ENCODE peak calls at places on chromosome 22, in ten cellular contexts. T is stimulated activated CD8-positive, alpha-beta memory T cell treated with anti-CD3 and anti-CD28 coated beads, Interleukin-2, amount 100 ng/mL, for 1 hour; K is fibroblast of the aortic adventitia; D is fibroblast of lung; O is left colon; Y is iris pigment epithelial cell; C is colonic mucosa; H is iPS-NIHi11; L is fibroblast of mammary gland; B is nucleus accumbens. I is an unnamed sample.

GRCh38 chr22:30717331-30717921 is 22.8 kb downstream of the OSBP2 start:
- DNase-seq in T (no peak), K (peak), D (peak), O (no peak), Y (peak), C (no peak), H (no peak), L (peak), B (no peak), I (no peak)

GRCh38 chr22:42768385-42769035 is 47.8 kb upstream of the A4GALT start:
- DNase-seq in T (no peak), K (no peak), D (no peak), O (no peak), Y (no peak), C (no peak), H (peak), L (no peak), B (no peak), I (no peak)

GRCh38 chr22:44920183-44920582 is 89.6 kb downstream of the PHF21B start:
- DNase-seq in T (no peak), K (no peak), D (no peak), O (no peak), Y (no peak), C (no peak), H (no peak), L (no peak), B (no peak), I (no peak)

GRCh38 chr22:19148417-19149046 is 1.6 kb downstream of the GSC2 start:
- DNase-seq in T (no peak), K (no peak), D (no peak), O (no peak), Y (no peak), C (no peak), H (no peak), L (no peak), B (no peak), I (no peak)

GRCh38 chr22:28628766-28629165 is 50.9 kb downstream of the TTC28 start:
- DNase-seq in T (no peak), K (no peak), D (no peak), O (no peak), Y (no peak), C (no peak), H (no peak), L (no peak), B (no peak), I (no peak)

GRCh38 chr22:23382796-23383195 is 197.3 kb downstream of the IGLL1 start:
- DNase-seq in T (no peak), K (no peak), D (no peak), O (no peak), Y (no peak), C (no peak), H (no peak), L (no peak), B (no peak), I (no peak)

GRCh38 chr22:46726066-46726985 is 11.7 kb downstream of the CERK start:
- DNase-seq in T (no peak), K (no peak), D (no peak), O (no peak), Y (peak), C (no peak), H (no peak), L (peak), B (no peak), I (no peak)

GRCh38 chr22:37409557-37409956 is 17.7 kb downstream of the ELFN2 start:
- DNase-seq in T (no peak), K (no peak), D (no peak), O (no peak), Y (no peak), C (no peak), H (no peak), L (no peak), B (no peak), I (no peak)

GRCh38 chr22:49203091-49203862 is 624.4 kb downstream of the BRD1 start:
- DNase-seq in T (no peak), K (no peak), D (no peak), O (no peak), Y (no peak), C (no peak), H (peak), L (no peak), B (no peak), I (no peak)

GRCh38 chr22:44697423-44698179 is 4.4 kb upstream of the PRR5 start:
- DNase-seq in T (peak), K (peak), D (peak), O (peak), Y (peak), C (peak), H (peak), L (peak), B (no peak), I (peak)

GRCh38 chr22:39207141-39208012 is 37.4 kb downstream of the PDGFB start:
- DNase-seq in T (no peak), K (no peak), D (peak), O (peak), Y (peak), C (no peak), H (no peak), L (no peak), B (no peak), I (no peak)

GRCh38 chr22:50529416-50530279 is at the start of gene TYMP:
- DNase-seq in T (no peak), K (peak), D (no peak), O (peak), Y (peak), C (peak), H (no peak), L (no peak), B (no peak), I (peak)

GRCh38 chr22:22342697-22343602 is 98.4 kb downstream of the VPREB1 start:
- DNase-seq in T (peak), K (peak), D (peak), O (peak), Y (peak), C (peak), H (peak), L (peak), B (no peak), I (peak)

GRCh38 chr22:27972732-27973698 is 54.0 kb upstream of the PITPNB start:
- DNase-seq in T (no peak), K (peak), D (no peak), O (no peak), Y (peak), C (peak), H (no peak), L (no peak), B (no peak), I (no peak)

GRCh38 chr22:44449061-44449682 is 48.9 kb downstream of the RTL6 start:
- DNase-seq in T (no peak), K (peak), D (peak), O (no peak), Y (peak), C (no peak), H (no peak), L (peak), B (no peak), I (no peak)

GRCh38 chr22:39446239-39446721 is 10.5 kb upstream of the MGAT3 start:
- DNase-seq in T (no peak), K (no peak), D (no peak), O (peak), Y (no peak), C (peak), H (peak), L (no peak), B (no peak), I (no peak)

GRCh38 chr22:43191831-43192230 is 4.9 kb upstream of the TTLL12 start:
- DNase-seq in T (no peak), K (no peak), D (no peak), O (no peak), Y (no peak), C (no peak), H (no peak), L (no peak), B (no peak), I (no peak)

GRCh38 chr22:39960791-39961746 is 872 bp downstream of the TMA7B start:
- DNase-seq in T (peak), K (peak), D (peak), O (no peak), Y (peak), C (no peak), H (no peak), L (peak), B (no peak), I (peak)

GRCh38 chr22:49771266-49772065 is 56.2 kb downstream of the BRD1 start:
- DNase-seq in T (no peak), K (no peak), D (no peak), O (no peak), Y (no peak), C (no peak), H (no peak), L (no peak), B (no peak), I (no peak)

GRCh38 chr22:37180531-37181231 is 7.4 kb downstream of the C1QTNF6 start:
- DNase-seq in T (no peak), K (no peak), D (no peak), O (no peak), Y (no peak), C (no peak), H (peak), L (no peak), B (no peak), I (no peak)

GRCh38 chr22:20141186-20142077 is 9.4 kb downstream of the CCDC188 start:
- DNase-seq in T (no peak), K (peak), D (no peak), O (no peak), Y (peak), C (no peak), H (no peak), L (peak), B (no peak), I (no peak)

GRCh38 chr22:19597399-19597735 is 73.2 kb upstream of the CLDN5 start:
- DNase-seq in T (no peak), K (no peak), D (no peak), O (no peak), Y (peak), C (no peak), H (no peak), L (no peak), B (no peak), I (no peak)

GRCh38 chr22:17678817-17679385 is 40.3 kb downstream of the BCL2L13 start:
- DNase-seq in T (no peak), K (peak), D (no peak), O (no peak), Y (no peak), C (no peak), H (no peak), L (no peak), B (no peak), I (no peak)

GRCh38 chr22:42716649-42717127 is 4.0 kb downstream of the A4GALT start:
- DNase-seq in T (no peak), K (no peak), D (no peak), O (no peak), Y (no peak), C (no peak), H (peak), L (no peak), B (no peak), I (no peak)

GRCh38 chr22:49929553-49929979 is 11.1 kb downstream of the CRELD2 start:
- DNase-seq in T (peak), K (peak), D (no peak), O (peak), Y (no peak), C (peak), H (peak), L (peak), B (no peak), I (peak)

I was measured in central memory CD8-positive, alpha-beta T cell.